ENCODE peak calls at places on chromosomes 13 and 19, in nine cellular contexts. P, S, G, L, O, B, C, I and K are unnamed samples.

GRCh38 chr19:29845576-29846176 is 33.9 kb downstream of the CCNE1 start:
- DNase-seq in G (peak), I (no peak), S (no peak), B (peak), C (peak), P (peak), O (peak), L (peak), K (peak)

GRCh38 chr13:112722433-112723250 is 32.8 kb downstream of the ATP11A start:
- DNase-seq in I (peak), L (peak), O (no peak), G (peak), B (no peak), C (peak), P (peak), S (peak), K (peak)

GRCh38 chr19:677201-677600 is 1.0 kb downstream of the FSTL3 start:
- DNase-seq in B (no peak), G (peak), P (peak), S (no peak), O (no peak), I (peak), C (peak), L (no peak), K (peak)

GRCh38 chr19:17772172-17772571 is 20.9 kb downstream of the FCHO1 start:
- DNase-seq in L (no peak), I (no peak), C (no peak), S (no peak), B (no peak), P (peak), G (peak), O (peak), K (no peak)

GRCh38 chr13:107900775-107901174 is 314.6 kb downstream of the LIG4 start:
- DNase-seq in O (no peak), C (no peak), B (no peak), L (no peak), P (no peak), S (peak), I (no peak), G (no peak), K (no peak)

GRCh38 chr13:113148407-113148806 is 10.0 kb upstream of the PROZ start:
- DNase-seq in L (no peak), B (no peak), C (no peak), G (no peak), I (no peak), P (no peak), S (no peak), O (no peak), K (no peak)

GRCh38 chr13:111929036-111929616 is 137.8 kb upstream of the SOX1 start:
- DNase-seq in I (no peak), O (no peak), G (no peak), S (no peak), B (no peak), C (no peak), L (no peak), P (no peak), K (no peak)

GRCh38 chr13:99984134-99984462 is 2.5 kb downstream of the ZIC2 start:
- DNase-seq in I (no peak), C (no peak), P (no peak), B (no peak), G (no peak), L (no peak), S (no peak), O (no peak), K (no peak)

GRCh38 chr19:45824041-45824471 is 8.9 kb upstream of the RSPH6A start:
- DNase-seq in S (no peak), P (no peak), C (no peak), O (no peak), G (no peak), L (no peak), B (no peak), I (no peak), K (no peak)

GRCh38 chr19:3699071-3699740 is 1.1 kb downstream of the PIP5K1C start:
- DNase-seq in G (peak), S (no peak), P (peak), L (peak), B (no peak), C (peak), I (peak), O (peak), K (no peak)

GRCh38 chr13:91111476-91112190 is 235.9 kb upstream of the MIR17HG start:
- DNase-seq in L (no peak), C (no peak), P (peak), I (no peak), B (no peak), O (no peak), S (no peak), G (no peak), K (no peak)